ENCODE peak calls at places on chromosomes 12 and 14, in four cellular contexts. T is cardiac muscle cell, S is tibial artery, R is Peyer's patch. X is an unnamed sample.
A peak's percentile ranks its signal among the peaks of the same experiment; 100 is the strongest.

GRCh38 chr12:18383203-18383602 is 121.9 kb downstream of the PIK3C2G start:
- DNase-seq in T (peak; percentile 93), S (no peak), R (no peak), X (peak; percentile 49)

GRCh38 chr12:67728296-67728666 is 79.7 kb downstream of the DYRK2 start:
- DNase-seq in T (no peak), S (no peak), R (no peak), X (no peak)

GRCh38 chr12:3753549-3754284 is 808 bp upstream of the CRACR2A start:
- DNase-seq in T (peak; percentile 59), S (peak; percentile 25), R (no peak), X (no peak)

GRCh38 chr14:26286806-26287205 is 311.0 kb downstream of the NOVA1 start:
- DNase-seq in T (peak; percentile 4), S (no peak), R (no peak), X (no peak)

GRCh38 chr14:71117839-71118743 is 210.8 kb downstream of the PCNX1 start:
- DNase-seq in T (peak; percentile 83), S (no peak), R (no peak), X (no peak)

GRCh38 chr12:96454396-96454795 is 35.0 kb upstream of the CFAP54 start:
- DNase-seq in T (no peak), S (no peak), R (no peak), X (no peak)

GRCh38 chr12:1044697-1045096 is 53.7 kb downstream of the ERC1 start:
- DNase-seq in T (peak; percentile 36), S (no peak), R (no peak), X (no peak)

GRCh38 chr12:95802482-95803264 is 12.1 kb upstream of the NTN4 start:
- DNase-seq in T (peak; percentile 62), S (no peak), R (no peak), X (peak; percentile 78)

GRCh38 chr14:76376001-76376404 is at the start of gene ESRRB:
- DNase-seq in T (peak; percentile 39), S (no peak), R (no peak), X (no peak)

GRCh38 chr12:15662303-15662980 is 126.7 kb downstream of the EPS8 start:
- DNase-seq in T (peak; percentile 91), S (no peak), R (no peak), X (no peak)

GRCh38 chr12:62738611-62739010 is 196.3 kb downstream of the PPM1H start:
- DNase-seq in T (no peak), S (no peak), R (no peak), X (no peak)

GRCh38 chr12:49917126-49917787 is 13.6 kb upstream of the FAIM2 start:
- DNase-seq in T (no peak), S (no peak), R (no peak), X (no peak)

GRCh38 chr12:56042430-56043203 is 899 bp downstream of the RPS26 start:
- DNase-seq in T (no peak), S (no peak), R (no peak), X (no peak)

GRCh38 chr12:91414636-91415035 is 232.0 kb upstream of the DCN start:
- DNase-seq in T (no peak), S (no peak), R (no peak), X (no peak)

GRCh38 chr14:75232597-75232996 is 46.0 kb upstream of the FOS start:
- DNase-seq in T (no peak), S (no peak), R (peak; percentile 44), X (no peak)

GRCh38 chr12:113261847-113262470 is 40.7 kb downstream of the TPCN1 start:
- DNase-seq in T (peak; percentile 54), S (no peak), R (no peak), X (no peak)

GRCh38 chr14:36676236-36676635 is 14.6 kb downstream of the PAX9 start:
- DNase-seq in T (no peak), S (no peak), R (no peak), X (no peak)

GRCh38 chr14:105856676-105857222 is 330.4 kb downstream of the TMEM121 start:
- DNase-seq in T (no peak), S (no peak), R (peak; percentile 13), X (no peak)

GRCh38 chr12:8077207-8077606 is 4.9 kb upstream of the NECAP1 start:
- DNase-seq in T (no peak), S (no peak), R (no peak), X (no peak)

GRCh38 chr12:2581293-2582045 is 213.3 kb upstream of the FKBP4 start:
- DNase-seq in T (no peak), S (no peak), R (no peak), X (no peak)

GRCh38 chr12:6465467-6466183 is 4.9 kb downstream of the VAMP1 start:
- DNase-seq in T (peak; percentile 84), S (peak; percentile 64), R (peak; percentile 62), X (peak; percentile 64)

GRCh38 chr14:100783630-100784321 is 42.1 kb upstream of the MEG3 start:
- DNase-seq in T (no peak), S (no peak), R (no peak), X (peak; percentile 24)

GRCh38 chr12:113244015-113244983 is 23.0 kb downstream of the TPCN1 start:
- DNase-seq in T (peak; percentile 62), S (peak; percentile 71), R (no peak), X (no peak)

GRCh38 chr14:76376409-76376877 is 506 bp downstream of the ESRRB start:
- DNase-seq in T (no peak), S (no peak), R (no peak), X (no peak)

GRCh38 chr14:101628975-101629374 is 67.7 kb downstream of the DIO3 start:
- DNase-seq in T (no peak), S (no peak), R (no peak), X (no peak)

GRCh38 chr14:52272375-52272774 is 4.9 kb downstream of the PTGDR start:
- DNase-seq in T (peak; percentile 61), S (no peak), R (no peak), X (peak; percentile 23)

GRCh38 chr12:51323966-51324895 is at the start of gene BIN2:
- DNase-seq in T (no peak), S (peak; percentile 37), R (peak; percentile 92), X (no peak)
- H3K4me1 ChIP-seq in T (no peaks in the 10 kb centered on the region), S (no peaks in the 10 kb centered on the region), R (peaks cover 8% of the 10 kb centered on the region), X (peaks cover 52% of the 10 kb centered on the region)

DNA sequence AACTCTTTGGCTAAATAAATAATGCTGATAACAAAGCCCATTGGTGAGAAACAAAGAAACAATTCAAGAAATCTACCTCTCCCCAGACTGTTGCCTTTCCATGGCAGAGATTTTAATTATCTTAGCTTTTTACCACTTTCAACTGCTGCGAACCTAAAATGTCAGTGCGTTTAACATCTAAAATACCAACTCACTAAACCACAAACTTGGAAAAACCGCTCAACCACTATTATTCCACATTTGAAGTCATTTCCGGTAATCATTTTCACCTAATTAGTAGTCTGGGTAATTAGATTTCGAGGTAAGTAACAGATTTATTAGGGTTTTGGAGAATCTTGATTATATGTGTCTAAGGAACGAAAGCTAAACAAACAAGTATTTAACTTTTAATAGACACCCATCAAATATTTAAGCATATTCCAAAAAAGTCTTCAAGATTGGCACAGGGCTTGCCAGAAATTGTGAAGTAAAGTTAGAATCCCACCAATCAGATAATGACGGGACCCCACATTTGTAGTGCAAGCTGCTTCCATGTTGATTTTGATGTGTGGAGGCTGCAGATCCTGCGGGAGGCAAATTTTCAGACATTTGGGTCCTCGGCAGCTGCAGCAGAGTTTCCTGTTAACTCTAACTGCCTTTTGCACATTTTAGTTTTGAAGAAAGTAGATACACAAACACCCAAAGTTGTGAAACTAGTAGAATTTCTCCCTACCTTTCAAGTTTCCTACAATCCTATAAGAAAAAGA is 4.1 kb downstream of the OTX2 start:
- DNase-seq in T (no peak), S (no peak), R (no peak), X (no peak)
- H3K27me3 ChIP-seq in T (peaks cover 100% of the 10 kb centered on the region), S (peaks cover 3% of the 10 kb centered on the region), R (peaks cover 67% of the 10 kb centered on the region), X (no peaks in the 10 kb centered on the region)

DNA sequence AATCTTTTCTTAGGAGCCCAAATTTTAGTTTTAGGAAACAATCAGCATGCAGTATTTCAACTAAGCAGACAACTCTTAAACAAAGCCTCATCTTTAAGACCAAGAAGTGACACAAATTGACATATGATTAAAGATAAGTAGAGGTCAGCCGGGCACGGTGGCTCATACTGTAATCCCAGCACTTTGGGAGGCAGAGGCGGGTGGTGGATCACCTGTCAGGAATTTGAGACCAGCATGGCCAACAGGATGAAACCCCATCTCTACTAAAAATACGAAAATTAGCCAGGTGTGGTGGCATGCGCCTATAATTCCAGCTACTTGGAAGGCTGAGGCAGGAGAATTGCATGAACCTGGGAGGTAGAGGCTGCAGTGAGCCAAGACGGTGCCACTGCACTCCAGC is 35.8 kb downstream of the BLTP3B start:
- DNase-seq in T (no peak), S (no peak), R (no peak), X (no peak)
- H3K4me1 ChIP-seq in T (no peaks in the 10 kb centered on the region), S (no peaks in the 10 kb centered on the region), R (no peaks in the 10 kb centered on the region), X (no peaks in the 10 kb centered on the region)

DNA sequence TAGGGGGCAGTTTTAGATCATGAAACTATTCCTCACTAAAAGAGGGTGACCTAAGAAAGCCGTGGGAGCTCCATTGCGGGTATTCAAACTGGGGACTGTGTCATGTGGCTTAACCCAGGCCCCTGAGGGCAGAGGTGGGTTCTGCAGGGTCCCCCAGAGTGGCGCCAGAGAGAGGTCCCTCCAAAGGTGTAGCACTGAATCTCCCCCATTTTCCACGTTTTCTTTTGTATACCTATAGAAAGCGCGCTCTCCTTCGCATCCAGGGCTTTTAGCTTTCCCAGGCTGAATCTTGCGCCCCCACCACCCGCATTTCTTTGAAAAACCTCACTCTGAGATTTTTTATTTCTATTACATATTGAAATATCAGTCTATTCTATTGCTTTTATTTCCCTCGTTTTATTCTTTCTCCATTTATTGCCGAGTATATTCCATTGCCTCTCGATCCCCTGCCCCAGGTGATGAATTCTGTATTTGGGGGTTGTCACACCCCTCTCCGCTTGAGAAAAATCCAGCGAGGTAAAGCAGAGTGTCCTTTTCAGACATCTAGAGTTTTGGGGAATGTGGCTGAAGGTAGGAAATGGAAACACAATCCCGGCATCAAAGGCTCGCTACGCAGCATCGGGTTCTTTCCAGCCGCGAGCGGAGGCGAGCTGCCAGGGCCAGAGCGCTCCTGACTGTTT is 895 bp upstream of the HOXC13 start:
- DNase-seq in T (no peak), S (no peak), R (no peak), X (no peak)
- H3K27me3 ChIP-seq in T (peaks cover 100% of the 10 kb centered on the region), S (peaks cover 9% of the 10 kb centered on the region), R (peaks cover 77% of the 10 kb centered on the region), X (no peaks in the 10 kb centered on the region)

GRCh38 chr14:61223552-61223951 is 57.6 kb downstream of the TMEM30B start:
- DNase-seq in T (no peak), S (peak; percentile 23), R (no peak), X (no peak)
- H3K4me1 ChIP-seq in T (no peaks in the 10 kb centered on the region), S (peaks cover 9% of the 10 kb centered on the region), R (no peaks in the 10 kb centered on the region), X (no peaks in the 10 kb centered on the region)

GRCh38 chr14:94716976-94717375 is 52.9 kb downstream of the GSC start:
- DNase-seq in T (no peak), S (no peak), R (no peak), X (no peak)

GRCh38 chr14:94722397-94722796 is 47.5 kb downstream of the GSC start:
- DNase-seq in T (no peak), S (no peak), R (no peak), X (no peak)

GRCh38 chr14:94713115-94713514 is 56.8 kb downstream of the GSC start:
- DNase-seq in T (no peak), S (no peak), R (no peak), X (no peak)

DNA sequence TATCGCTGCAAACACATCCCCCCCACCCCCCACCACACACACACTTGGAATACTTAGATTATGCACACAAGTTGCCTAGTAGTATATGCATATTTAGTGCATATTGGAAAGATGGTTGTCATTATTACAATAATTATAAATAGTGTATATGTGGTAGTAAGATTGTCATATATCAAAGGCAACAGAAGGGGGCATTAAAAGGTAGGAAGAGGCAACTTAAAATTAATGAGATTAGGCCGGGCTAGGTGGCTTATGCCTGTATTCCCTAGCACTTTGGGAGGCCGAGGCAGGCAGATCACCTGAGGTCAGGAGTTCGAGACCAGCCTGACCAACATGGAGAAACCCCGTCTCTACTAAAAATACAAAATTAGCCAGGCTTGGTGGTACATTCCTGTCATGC is 52.1 kb downstream of the GSC start:
- DNase-seq in T (no peak), S (no peak), R (no peak), X (no peak)
- H3K27me3 ChIP-seq in T (no peaks in the 10 kb centered on the region), S (no peaks in the 10 kb centered on the region), R (no peaks in the 10 kb centered on the region), X (no peaks in the 10 kb centered on the region)

GRCh38 chr12:76024102-76024781 is 7.3 kb downstream of the PHLDA1 start:
- DNase-seq in T (no peak), S (no peak), R (no peak), X (no peak)
- H3K4me1 ChIP-seq in T (peaks cover 9% of the 10 kb centered on the region), S (peaks cover 15% of the 10 kb centered on the region), R (no peaks in the 10 kb centered on the region), X (peaks cover 29% of the 10 kb centered on the region)

X was measured in Caco-2.